ENCODE peak calls at places on chromosomes 2 and 18, in five cellular contexts. S, V, E, B and Q are unnamed samples. For H3K9me3 and H3K36me3, the result is how much of the 10 kb centered on the place peaks cover.

GRCh38 chr2:132670961-132671781 is 1.2 kb upstream of the LYPD1 start:
- DNase-seq in B (no peak), E (no peak), S (no peak), V (no peak), Q (no peak)

GRCh38 chr2:132448771-132449170 is 32.2 kb downstream of the GPR39 start:
- DNase-seq in S (no peak), B (no peak), E (no peak), V (no peak), Q (no peak)

GRCh38 chr2:63613391-63613901 is 24.7 kb downstream of the MDH1 start:
- DNase-seq in B (no peak), V (no peak), S (no peak), E (no peak), Q (no peak)

GRCh38 chr2:98901291-98901690 is 34.7 kb downstream of the CRACDL start:
- DNase-seq in B (no peak), E (no peak), S (peak), V (no peak), Q (peak)

GRCh38 chr2:8456149-8457091 is 225.4 kb upstream of the ID2 start:
- DNase-seq in E (no peak), V (no peak), B (no peak), S (no peak), Q (no peak)

GRCh38 chr2:151762694-151763093 is 28.4 kb upstream of the NEB start:
- DNase-seq in V (no peak), B (no peak), E (no peak), S (no peak), Q (no peak)

GRCh38 chr2:77156599-77156998 is 365.6 kb downstream of the LRRTM4 start:
- DNase-seq in V (no peak), E (no peak), S (no peak), B (no peak), Q (no peak)

GRCh38 chr2:188983427-188984101 is 9.4 kb downstream of the COL3A1 start:
- DNase-seq in E (no peak), B (no peak), S (no peak), V (no peak), Q (no peak)

GRCh38 chr18:61912476-61912875 is 19.7 kb upstream of the RNF152 start:
- DNase-seq in V (no peak), S (no peak), E (no peak), B (no peak), Q (no peak)

GRCh38 chr18:13176847-13177246 is 41.7 kb upstream of the LDLRAD4 start:
- DNase-seq in V (no peak), E (no peak), B (no peak), S (no peak), Q (no peak)

GRCh38 chr18:57784034-57784815 is 18.9 kb downstream of the ATP8B1 start:
- DNase-seq in S (no peak), E (no peak), B (no peak), V (no peak), Q (no peak)

GRCh38 chr2:190973262-190973661 is 40.7 kb downstream of the STAT1 start:
- DNase-seq in V (no peak), E (no peak), B (no peak), S (no peak), Q (no peak)

GRCh38 chr2:104952976-104953375 is 84.9 kb upstream of the MRPS9 start:
- DNase-seq in E (no peak), S (no peak), V (no peak), B (no peak), Q (no peak)

GRCh38 chr2:95346236-95346737 is 49.1 kb downstream of the KCNIP3 start:
- DNase-seq in E (peak), B (peak), S (peak), V (peak), Q (no peak)

GRCh38 chr2:86634352-86634751 is 10.7 kb upstream of the RNF103 start:
- DNase-seq in B (no peak), S (no peak), E (no peak), V (no peak), Q (no peak)

GRCh38 chr2:75428627-75429026 is 132.1 kb downstream of the EVA1A start:
- DNase-seq in B (no peak), S (no peak), E (no peak), V (no peak), Q (no peak)

GRCh38 chr2:42028571-42029148 is 19.2 kb upstream of the PKDCC start:
- DNase-seq in S (peak), E (no peak), V (no peak), B (no peak), Q (no peak)

GRCh38 chr2:134360750-134361487 is 107.0 kb downstream of the MGAT5 start:
- DNase-seq in E (peak), B (no peak), V (peak), S (no peak), Q (no peak)

GRCh38 chr2:182283512-182283911 is 143.3 kb downstream of the PDE1A start:
- DNase-seq in S (no peak), V (no peak), E (no peak), B (no peak), Q (no peak)

GRCh38 chr2:70541481-70542020 is 12.1 kb downstream of the TGFA start:
- DNase-seq in V (no peak), E (no peak), B (no peak), S (no peak), Q (no peak)

GRCh38 chr2:46299365-46300263 is 2.4 kb downstream of the EPAS1 start:
- DNase-seq in V (peak), B (peak), E (peak), S (peak), Q (peak)

GRCh38 chr18:45379903-45380302 is 235.4 kb upstream of the SLC14A2 start:
- DNase-seq in E (no peak), S (no peak), V (no peak), B (no peak), Q (no peak)

GRCh38 chr18:45628979-45629958 is 14.0 kb downstream of the SLC14A2 start:
- DNase-seq in E (no peak), B (no peak), V (no peak), S (no peak), Q (no peak)

GRCh38 chr2:19890104-19890503 is 11.7 kb downstream of the TTC32 start:
- DNase-seq in B (no peak), S (no peak), E (no peak), V (no peak), Q (no peak)

GRCh38 chr2:199471443-199472057 is 13.8 kb upstream of the SATB2 start:
- DNase-seq in V (peak), S (peak), B (no peak), E (no peak), Q (no peak)

GRCh38 chr2:217657252-217657651 is 345.5 kb downstream of the TNS1 start:
- DNase-seq in S (no peak), E (no peak), B (no peak), V (no peak), Q (no peak)

GRCh38 chr2:2575870-2576386 is 244.9 kb upstream of the MYT1L start:
- DNase-seq in B (no peak), V (no peak), S (no peak), E (peak), Q (peak)

GRCh38 chr2:2574401-2575184 is 243.5 kb upstream of the MYT1L start:
- DNase-seq in B (no peak), S (no peak), V (no peak), E (peak), Q (peak)

GRCh38 chr2:2572393-2573204 is 241.5 kb upstream of the MYT1L start:
- DNase-seq in V (no peak), E (no peak), B (no peak), S (no peak), Q (no peak)

GRCh38 chr2:2573205-2573604 is 242.1 kb upstream of the MYT1L start:
- DNase-seq in V (no peak), B (no peak), S (no peak), E (no peak), Q (no peak)

GRCh38 chr2:2573658-2574293 is 242.7 kb upstream of the MYT1L start:
- DNase-seq in E (no peak), S (no peak), V (no peak), B (no peak), Q (peak)
- H3K9me3 ChIP-seq in E (under half), S (under half), V (under half), B (under half), Q (under half)

GRCh38 chr2:24304098-24304497 is 56.2 kb downstream of the ITSN2 start:
- DNase-seq in B (peak), V (peak), E (peak), S (peak), Q (peak)

GRCh38 chr2:24304621-24305020 is 55.7 kb downstream of the ITSN2 start:
- DNase-seq in S (no peak), V (no peak), B (no peak), E (no peak), Q (no peak)

GRCh38 chr2:24307961-24308360 is 52.4 kb downstream of the ITSN2 start:
- DNase-seq in V (no peak), S (no peak), B (no peak), E (no peak), Q (no peak)
- H3K36me3 ChIP-seq in V (half or more), S (half or more), B (under half), E (under half), Q (half or more)

GRCh38 chr2:231457101-231457500 is 7.2 kb downstream of the NCL start:
- DNase-seq in B (no peak), E (no peak), V (no peak), S (no peak), Q (no peak)

GRCh38 chr2:231455890-231456289 is 8.4 kb downstream of the NCL start:
- DNase-seq in E (no peak), S (no peak), B (no peak), V (no peak), Q (no peak)

GRCh38 chr2:231455222-231455621 is 9.1 kb downstream of the NCL start:
- DNase-seq in B (no peak), S (no peak), V (no peak), E (no peak), Q (no peak)

GRCh38 chr2:231458368-231458767 is 5.9 kb downstream of the NCL start:
- DNase-seq in B (no peak), S (no peak), V (no peak), E (no peak), Q (no peak)

GRCh38 chr2:231456295-231457004 is 7.8 kb downstream of the NCL start:
- DNase-seq in B (no peak), S (no peak), V (no peak), E (no peak), Q (no peak)
- H3K27ac ChIP-seq in B (no peak), S (no peak), V (no peak), E (no peak), Q (no peak)

DNA sequence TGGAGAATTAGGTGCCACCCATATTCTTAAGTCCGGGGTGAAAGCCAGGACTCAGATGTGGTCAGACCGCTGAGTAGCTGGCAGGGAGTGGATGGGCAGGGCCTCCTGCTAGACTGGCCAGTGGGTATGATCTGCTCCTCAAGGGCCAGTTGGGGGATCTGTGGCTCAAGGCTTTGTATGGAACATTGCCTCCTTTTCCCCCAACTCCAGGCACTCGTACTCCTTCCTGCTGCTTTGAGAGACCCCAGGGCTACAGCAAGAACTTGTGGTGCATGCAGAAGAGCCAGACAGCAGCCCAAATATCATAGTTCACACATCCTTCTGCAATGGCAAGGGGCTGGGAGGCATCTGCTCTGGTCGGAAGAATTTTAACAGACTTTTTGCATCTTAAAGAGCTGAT is 61.7 kb downstream of the PDCL3 start:
- DNase-seq in V (no peak), B (no peak), S (no peak), E (no peak), Q (no peak)
- H3K9me3 ChIP-seq in V (under half), B (under half), S (under half), E (under half), Q (under half)

DNA sequence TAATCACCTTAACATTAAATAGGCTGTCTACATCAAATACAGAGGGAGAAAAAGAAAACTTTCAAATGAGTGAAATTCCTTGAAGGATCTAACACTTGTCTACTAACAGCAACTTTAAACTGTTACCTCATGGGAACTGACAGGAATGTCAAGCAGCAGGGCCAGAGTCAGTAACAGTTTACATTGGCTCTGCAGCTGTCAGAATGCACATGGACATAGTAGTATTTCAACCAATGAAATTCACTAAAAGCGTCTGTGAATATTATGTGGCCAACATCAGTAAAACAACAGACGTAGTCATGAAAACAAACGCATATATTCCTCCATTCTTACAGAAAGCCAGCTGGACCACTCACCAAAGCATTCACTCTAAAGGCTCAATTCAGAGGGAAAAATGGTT is 79.3 kb upstream of the RNU4ATAC start:
- DNase-seq in S (no peak), E (no peak), B (no peak), V (no peak), Q (no peak)
- H3K36me3 ChIP-seq in S (half or more), E (under half), B (under half), V (half or more), Q (half or more)

GRCh38 chr18:73331212-73331772 is 463.5 kb upstream of the NETO1 start:
- DNase-seq in V (no peak), B (no peak), E (no peak), S (no peak), Q (no peak)
- H3K27ac ChIP-seq in V (no peak), B (no peak), E (no peak), S (no peak), Q (no peak)